ENCODE peak calls at places on chromosomes 2 and 18, in eight cellular contexts. One of them, this sample, is unnamed.

GRCh38 chr2:43426305-43427031 is 169.4 kb downstream of the THADA start:
- DNase-seq in left ventricle myocardium superior: no peak
- DNase-seq in stimulated activated CD4-positive, alpha-beta T cell treated with anti-CD3 and anti-CD28 coated beads, Interleukin-2, amount 100 ng/mL, for 48 hours: peak
- DNase-seq in AG20443: peak
- DNase-seq in iPS DF 19.7: no peak
- DNase-seq in heart right ventricle: no peak
- DNase-seq in Calu3: peak
- DNase-seq in BE2C: peak
- DNase-seq in this sample: no peak

GRCh38 chr18:52046842-52047241 is 293.2 kb upstream of the DCC start:
- DNase-seq in left ventricle myocardium superior: no peak
- DNase-seq in stimulated activated CD4-positive, alpha-beta T cell treated with anti-CD3 and anti-CD28 coated beads, Interleukin-2, amount 100 ng/mL, for 48 hours: no peak
- DNase-seq in AG20443: no peak
- DNase-seq in iPS DF 19.7: no peak
- DNase-seq in heart right ventricle: no peak
- DNase-seq in Calu3: no peak
- DNase-seq in BE2C: no peak
- DNase-seq in this sample: no peak

GRCh38 chr18:26656944-26657536 is 108.7 kb upstream of the KCTD1 start:
- DNase-seq in left ventricle myocardium superior: peak
- DNase-seq in stimulated activated CD4-positive, alpha-beta T cell treated with anti-CD3 and anti-CD28 coated beads, Interleukin-2, amount 100 ng/mL, for 48 hours: no peak
- DNase-seq in AG20443: peak
- DNase-seq in iPS DF 19.7: no peak
- DNase-seq in heart right ventricle: peak
- DNase-seq in Calu3: peak
- DNase-seq in BE2C: peak
- DNase-seq in this sample: peak

GRCh38 chr2:39494784-39495251 is 57.7 kb upstream of the MAP4K3 start:
- DNase-seq in left ventricle myocardium superior: no peak
- DNase-seq in stimulated activated CD4-positive, alpha-beta T cell treated with anti-CD3 and anti-CD28 coated beads, Interleukin-2, amount 100 ng/mL, for 48 hours: no peak
- DNase-seq in AG20443: peak
- DNase-seq in iPS DF 19.7: no peak
- DNase-seq in heart right ventricle: no peak
- DNase-seq in Calu3: peak
- DNase-seq in BE2C: no peak
- DNase-seq in this sample: no peak

GRCh38 chr2:157971702-157972101 is 95.6 kb upstream of the ACVR1 start:
- DNase-seq in left ventricle myocardium superior: no peak
- DNase-seq in stimulated activated CD4-positive, alpha-beta T cell treated with anti-CD3 and anti-CD28 coated beads, Interleukin-2, amount 100 ng/mL, for 48 hours: no peak
- DNase-seq in AG20443: no peak
- DNase-seq in iPS DF 19.7: no peak
- DNase-seq in heart right ventricle: no peak
- DNase-seq in Calu3: peak
- DNase-seq in BE2C: peak
- DNase-seq in this sample: no peak

GRCh38 chr2:194104687-194105086 is 1552.3 kb upstream of the SLC39A10 start:
- DNase-seq in left ventricle myocardium superior: no peak
- DNase-seq in stimulated activated CD4-positive, alpha-beta T cell treated with anti-CD3 and anti-CD28 coated beads, Interleukin-2, amount 100 ng/mL, for 48 hours: no peak
- DNase-seq in AG20443: no peak
- DNase-seq in iPS DF 19.7: no peak
- DNase-seq in heart right ventricle: no peak
- DNase-seq in Calu3: no peak
- DNase-seq in BE2C: no peak
- DNase-seq in this sample: no peak

GRCh38 chr2:138447889-138448570 is 53.5 kb upstream of the SPOPL start:
- DNase-seq in left ventricle myocardium superior: no peak
- DNase-seq in stimulated activated CD4-positive, alpha-beta T cell treated with anti-CD3 and anti-CD28 coated beads, Interleukin-2, amount 100 ng/mL, for 48 hours: no peak
- DNase-seq in AG20443: no peak
- DNase-seq in iPS DF 19.7: no peak
- DNase-seq in heart right ventricle: no peak
- DNase-seq in Calu3: no peak
- DNase-seq in BE2C: no peak
- DNase-seq in this sample: no peak

GRCh38 chr18:21703241-21703820 is 1.2 kb downstream of the ABHD3 start:
- DNase-seq in left ventricle myocardium superior: no peak
- DNase-seq in stimulated activated CD4-positive, alpha-beta T cell treated with anti-CD3 and anti-CD28 coated beads, Interleukin-2, amount 100 ng/mL, for 48 hours: no peak
- DNase-seq in AG20443: no peak
- DNase-seq in iPS DF 19.7: no peak
- DNase-seq in heart right ventricle: no peak
- DNase-seq in Calu3: peak
- DNase-seq in BE2C: no peak
- DNase-seq in this sample: peak

GRCh38 chr18:12420831-12421421 is 13.2 kb downstream of the PRELID3A start:
- DNase-seq in left ventricle myocardium superior: no peak
- DNase-seq in stimulated activated CD4-positive, alpha-beta T cell treated with anti-CD3 and anti-CD28 coated beads, Interleukin-2, amount 100 ng/mL, for 48 hours: no peak
- DNase-seq in AG20443: peak
- DNase-seq in iPS DF 19.7: no peak
- DNase-seq in heart right ventricle: no peak
- DNase-seq in Calu3: no peak
- DNase-seq in BE2C: peak
- DNase-seq in this sample: peak

GRCh38 chr2:231094671-231095346 is 30.0 kb downstream of the HTR2B start:
- DNase-seq in left ventricle myocardium superior: no peak
- DNase-seq in stimulated activated CD4-positive, alpha-beta T cell treated with anti-CD3 and anti-CD28 coated beads, Interleukin-2, amount 100 ng/mL, for 48 hours: no peak
- DNase-seq in AG20443: no peak
- DNase-seq in iPS DF 19.7: no peak
- DNase-seq in heart right ventricle: no peak
- DNase-seq in Calu3: no peak
- DNase-seq in BE2C: no peak
- DNase-seq in this sample: no peak

GRCh38 chr2:6181525-6182270 is 489.5 kb downstream of the SOX11 start:
- DNase-seq in left ventricle myocardium superior: no peak
- DNase-seq in stimulated activated CD4-positive, alpha-beta T cell treated with anti-CD3 and anti-CD28 coated beads, Interleukin-2, amount 100 ng/mL, for 48 hours: no peak
- DNase-seq in AG20443: no peak
- DNase-seq in iPS DF 19.7: no peak
- DNase-seq in heart right ventricle: no peak
- DNase-seq in Calu3: no peak
- DNase-seq in BE2C: no peak
- DNase-seq in this sample: no peak

GRCh38 chr2:175136334-175137215 is 31.4 kb downstream of the ATF2 start:
- DNase-seq in left ventricle myocardium superior: no peak
- DNase-seq in stimulated activated CD4-positive, alpha-beta T cell treated with anti-CD3 and anti-CD28 coated beads, Interleukin-2, amount 100 ng/mL, for 48 hours: no peak
- DNase-seq in AG20443: no peak
- DNase-seq in iPS DF 19.7: no peak
- DNase-seq in heart right ventricle: no peak
- DNase-seq in Calu3: no peak
- DNase-seq in BE2C: no peak
- DNase-seq in this sample: no peak

GRCh38 chr18:23291456-23292205 is 156.3 kb downstream of the CABLES1 start:
- DNase-seq in left ventricle myocardium superior: no peak
- DNase-seq in stimulated activated CD4-positive, alpha-beta T cell treated with anti-CD3 and anti-CD28 coated beads, Interleukin-2, amount 100 ng/mL, for 48 hours: no peak
- DNase-seq in AG20443: peak
- DNase-seq in iPS DF 19.7: no peak
- DNase-seq in heart right ventricle: no peak
- DNase-seq in Calu3: no peak
- DNase-seq in BE2C: no peak
- DNase-seq in this sample: no peak

GRCh38 chr2:20483496-20483895 is 36.6 kb downstream of the RHOB start:
- DNase-seq in left ventricle myocardium superior: peak
- DNase-seq in stimulated activated CD4-positive, alpha-beta T cell treated with anti-CD3 and anti-CD28 coated beads, Interleukin-2, amount 100 ng/mL, for 48 hours: no peak
- DNase-seq in AG20443: no peak
- DNase-seq in iPS DF 19.7: no peak
- DNase-seq in heart right ventricle: no peak
- DNase-seq in Calu3: no peak
- DNase-seq in BE2C: no peak
- DNase-seq in this sample: no peak

GRCh38 chr2:38076710-38077430 is 919 bp upstream of the CYP1B1 start:
- DNase-seq in left ventricle myocardium superior: peak
- DNase-seq in stimulated activated CD4-positive, alpha-beta T cell treated with anti-CD3 and anti-CD28 coated beads, Interleukin-2, amount 100 ng/mL, for 48 hours: peak
- DNase-seq in AG20443: peak
- DNase-seq in iPS DF 19.7: no peak
- DNase-seq in heart right ventricle: peak
- DNase-seq in Calu3: peak
- DNase-seq in BE2C: peak
- DNase-seq in this sample: peak

GRCh38 chr2:138948070-138948539 is 167.9 kb upstream of the NXPH2 start:
- DNase-seq in left ventricle myocardium superior: no peak
- DNase-seq in stimulated activated CD4-positive, alpha-beta T cell treated with anti-CD3 and anti-CD28 coated beads, Interleukin-2, amount 100 ng/mL, for 48 hours: no peak
- DNase-seq in AG20443: peak
- DNase-seq in iPS DF 19.7: no peak
- DNase-seq in heart right ventricle: no peak
- DNase-seq in Calu3: peak
- DNase-seq in BE2C: no peak
- DNase-seq in this sample: no peak

GRCh38 chr2:212905640-212906201 is 245.7 kb downstream of the IKZF2 start:
- DNase-seq in left ventricle myocardium superior: no peak
- DNase-seq in stimulated activated CD4-positive, alpha-beta T cell treated with anti-CD3 and anti-CD28 coated beads, Interleukin-2, amount 100 ng/mL, for 48 hours: no peak
- DNase-seq in AG20443: no peak
- DNase-seq in iPS DF 19.7: no peak
- DNase-seq in heart right ventricle: no peak
- DNase-seq in Calu3: peak
- DNase-seq in BE2C: no peak
- DNase-seq in this sample: no peak

GRCh38 chr2:15748736-15749323 is 157.2 kb downstream of the DDX1 start:
- DNase-seq in left ventricle myocardium superior: no peak
- DNase-seq in stimulated activated CD4-positive, alpha-beta T cell treated with anti-CD3 and anti-CD28 coated beads, Interleukin-2, amount 100 ng/mL, for 48 hours: no peak
- DNase-seq in AG20443: no peak
- DNase-seq in iPS DF 19.7: peak
- DNase-seq in heart right ventricle: no peak
- DNase-seq in Calu3: peak
- DNase-seq in BE2C: peak
- DNase-seq in this sample: peak

GRCh38 chr2:28142403-28142802 is 250.3 kb upstream of the FOSL2 start:
- DNase-seq in left ventricle myocardium superior: no peak
- DNase-seq in stimulated activated CD4-positive, alpha-beta T cell treated with anti-CD3 and anti-CD28 coated beads, Interleukin-2, amount 100 ng/mL, for 48 hours: no peak
- DNase-seq in AG20443: peak
- DNase-seq in iPS DF 19.7: no peak
- DNase-seq in heart right ventricle: no peak
- DNase-seq in Calu3: no peak
- DNase-seq in BE2C: no peak
- DNase-seq in this sample: no peak

GRCh38 chr2:11829947-11830707 is 83.7 kb downstream of the LPIN1 start:
- DNase-seq in left ventricle myocardium superior: peak
- DNase-seq in stimulated activated CD4-positive, alpha-beta T cell treated with anti-CD3 and anti-CD28 coated beads, Interleukin-2, amount 100 ng/mL, for 48 hours: peak
- DNase-seq in AG20443: peak
- DNase-seq in iPS DF 19.7: peak
- DNase-seq in heart right ventricle: peak
- DNase-seq in Calu3: peak
- DNase-seq in BE2C: peak
- DNase-seq in this sample: peak

GRCh38 chr2:106523980-106524665 is 37.0 kb downstream of the CD8B2 start:
- DNase-seq in left ventricle myocardium superior: no peak
- DNase-seq in stimulated activated CD4-positive, alpha-beta T cell treated with anti-CD3 and anti-CD28 coated beads, Interleukin-2, amount 100 ng/mL, for 48 hours: no peak
- DNase-seq in AG20443: no peak
- DNase-seq in iPS DF 19.7: no peak
- DNase-seq in heart right ventricle: no peak
- DNase-seq in Calu3: no peak
- DNase-seq in BE2C: no peak
- DNase-seq in this sample: no peak

GRCh38 chr2:144083211-144083610 is 436.7 kb downstream of the ZEB2 start:
- DNase-seq in left ventricle myocardium superior: no peak
- DNase-seq in stimulated activated CD4-positive, alpha-beta T cell treated with anti-CD3 and anti-CD28 coated beads, Interleukin-2, amount 100 ng/mL, for 48 hours: no peak
- DNase-seq in AG20443: peak
- DNase-seq in iPS DF 19.7: no peak
- DNase-seq in heart right ventricle: no peak
- DNase-seq in Calu3: no peak
- DNase-seq in BE2C: no peak
- DNase-seq in this sample: no peak

GRCh38 chr2:176491172-176491904 is 222.1 kb downstream of the MTX2 start:
- DNase-seq in left ventricle myocardium superior: peak
- DNase-seq in stimulated activated CD4-positive, alpha-beta T cell treated with anti-CD3 and anti-CD28 coated beads, Interleukin-2, amount 100 ng/mL, for 48 hours: no peak
- DNase-seq in AG20443: peak
- DNase-seq in iPS DF 19.7: no peak
- DNase-seq in heart right ventricle: peak
- DNase-seq in Calu3: no peak
- DNase-seq in BE2C: no peak
- DNase-seq in this sample: no peak

GRCh38 chr2:174835797-174836255 is 71.6 kb upstream of the CHRNA1 start:
- DNase-seq in left ventricle myocardium superior: no peak
- DNase-seq in stimulated activated CD4-positive, alpha-beta T cell treated with anti-CD3 and anti-CD28 coated beads, Interleukin-2, amount 100 ng/mL, for 48 hours: peak
- DNase-seq in AG20443: peak
- DNase-seq in iPS DF 19.7: no peak
- DNase-seq in heart right ventricle: no peak
- DNase-seq in Calu3: no peak
- DNase-seq in BE2C: no peak
- DNase-seq in this sample: peak

This sample was measured in HAP-1.